ENCODE peak calls at places on chromosomes 13 and 19, in eight cellular contexts. L is EH; J is AG10803; V is activated CD4-positive, alpha-beta T cell treated with anti-CD3 and anti-CD28 coated beads, Interleukin-2, amount 50 U/mL, for 1 hour; F is DMS153; T is activated effector memory CD4-positive, alpha-beta T cell treated with Interleukin-2 at 50 U/mL for 16 hours; E is NCI-H774; O is astrocyte of the spinal cord. P is an unnamed sample.

GRCh38 chr19:38778733-38779132 is 5.4 kb upstream of the LGALS7 start:
- DNase-seq in L (no peak), V (no peak), O (no peak), F (no peak), J (no peak), E (no peak), T (no peak), P (no peak)

GRCh38 chr19:40147693-40148347 is 43.4 kb upstream of the MAP3K10 start:
- DNase-seq in E (no peak), L (peak), T (no peak), V (no peak), F (no peak), O (peak), J (peak), P (peak)

GRCh38 chr19:13848811-13849241 is 28.1 kb upstream of the NANOS3 start:
- DNase-seq in E (no peak), V (no peak), F (no peak), O (no peak), J (no peak), T (no peak), L (no peak), P (no peak)

GRCh38 chr19:3358919-3359849 is 7.2 kb upstream of the NFIC start:
- DNase-seq in V (peak), L (peak), E (peak), J (peak), F (no peak), T (peak), O (peak), P (peak)

GRCh38 chr13:78129850-78130249 is 211.2 kb upstream of the EDNRB start:
- DNase-seq in J (no peak), O (no peak), V (no peak), T (no peak), F (no peak), E (no peak), L (no peak), P (no peak)

GRCh38 chr19:2494447-2495129 is 18.7 kb downstream of the GADD45B start:
- DNase-seq in V (peak), L (peak), T (peak), J (peak), O (peak), E (peak), F (peak), P (peak)

GRCh38 chr19:19475845-19476828 is 39.2 kb downstream of the TSSK6 start:
- DNase-seq in O (peak), T (no peak), F (no peak), J (no peak), L (peak), E (no peak), V (no peak), P (no peak)

GRCh38 chr19:6470173-6470572 is 6.1 kb downstream of the CRB3 start:
- DNase-seq in V (no peak), T (no peak), L (no peak), O (no peak), F (no peak), J (no peak), E (no peak), P (no peak)

GRCh38 chr19:48558018-48558684 is 6.2 kb downstream of the SULT2B1 start:
- DNase-seq in T (no peak), F (no peak), V (no peak), L (peak), E (no peak), O (peak), J (peak), P (no peak)

GRCh38 chr19:11482384-11483050 is 1.7 kb upstream of the ELAVL3 start:
- DNase-seq in E (peak), O (peak), V (peak), L (peak), T (peak), J (peak), F (peak), P (peak)

GRCh38 chr19:16594131-16594586 is 21.9 kb upstream of the SLC35E1 start:
- DNase-seq in E (no peak), L (no peak), O (no peak), J (no peak), T (peak), V (no peak), F (no peak), P (peak)

GRCh38 chr19:38034153-38034835 is 127.3 kb downstream of the SIPA1L3 start:
- DNase-seq in F (no peak), V (no peak), O (peak), T (no peak), J (no peak), E (peak), L (peak), P (peak)

GRCh38 chr13:52738719-52739467 is 727 bp downstream of the CNMD start:
- DNase-seq in L (peak), V (no peak), F (no peak), J (no peak), T (no peak), O (no peak), E (no peak), P (no peak)

GRCh38 chr13:72920097-72920496 is 138.2 kb downstream of the PIBF1 start:
- DNase-seq in J (peak), V (no peak), L (peak), F (no peak), E (no peak), T (no peak), O (no peak), P (peak)

GRCh38 chr19:53076984-53077383 is 26.2 kb downstream of the ZNF160 start:
- DNase-seq in F (no peak), V (no peak), T (no peak), E (no peak), L (no peak), O (peak), J (peak), P (peak)

GRCh38 chr13:29693297-29693945 is 97.9 kb upstream of the SLC7A1 start:
- DNase-seq in E (no peak), O (no peak), L (no peak), T (no peak), V (no peak), J (no peak), F (no peak), P (no peak)

GRCh38 chr13:75666646-75667351 is 30.7 kb downstream of the LMO7 start:
- DNase-seq in E (no peak), T (no peak), V (no peak), J (peak), L (peak), O (peak), F (no peak), P (no peak)

GRCh38 chr13:90305796-90306195 is 1041.7 kb upstream of the MIR17HG start:
- DNase-seq in J (no peak), O (no peak), V (no peak), T (no peak), E (no peak), L (no peak), F (no peak), P (no peak)

GRCh38 chr19:54451331-54451871 is 2.4 kb downstream of the LENG8 start:
- DNase-seq in V (no peak), J (no peak), F (no peak), T (no peak), O (peak), E (peak), L (no peak), P (peak)

GRCh38 chr13:27536361-27537101 is 83.8 kb downstream of the LNX2 start:
- DNase-seq in E (no peak), L (no peak), T (no peak), J (no peak), V (no peak), F (no peak), O (no peak), P (no peak)

GRCh38 chr13:33251131-33251629 is 34.4 kb downstream of the STARD13 start:
- DNase-seq in O (peak), F (no peak), V (no peak), T (no peak), J (peak), L (peak), E (no peak), P (no peak)

GRCh38 chr13:76965759-76966421 is 17.6 kb downstream of the ACOD1 start:
- DNase-seq in F (no peak), O (peak), J (peak), V (no peak), T (no peak), L (peak), E (no peak), P (no peak)

GRCh38 chr13:110044521-110045200 is 258.3 kb upstream of the IRS2 start:
- DNase-seq in E (no peak), F (peak), O (peak), T (no peak), J (peak), V (no peak), L (peak), P (no peak)

GRCh38 chr13:65275838-65276630 is 1954.1 kb downstream of the PCDH9 start:
- DNase-seq in O (no peak), F (no peak), V (no peak), T (no peak), J (no peak), E (no peak), L (no peak), P (no peak)

GRCh38 chr13:73428137-73428536 is 369.3 kb downstream of the KLF5 start:
- DNase-seq in F (no peak), E (no peak), O (peak), V (no peak), T (no peak), J (peak), L (peak), P (no peak)

GRCh38 chr19:21693399-21693798 is 74.0 kb downstream of the ZNF100 start:
- DNase-seq in J (no peak), L (no peak), T (no peak), O (no peak), V (no peak), E (no peak), F (no peak), P (no peak)

GRCh38 chr13:102935896-102936321 is 90.1 kb downstream of the ERCC5 start:
- DNase-seq in O (no peak), F (no peak), J (no peak), T (no peak), V (no peak), E (no peak), L (no peak), P (no peak)

GRCh38 chr13:114145722-114146121 is 13.3 kb upstream of the RASA3 start:
- DNase-seq in O (no peak), J (no peak), T (no peak), F (no peak), E (no peak), L (no peak), V (no peak), P (no peak)

GRCh38 chr19:45443462-45444317 is 20.0 kb upstream of the ERCC1 start:
- DNase-seq in O (peak), T (peak), J (peak), L (peak), V (peak), E (peak), F (peak), P (peak)

GRCh38 chr13:28022848-28023518 is 34.5 kb upstream of the URAD start:
- DNase-seq in F (no peak), T (no peak), E (no peak), V (no peak), L (peak), J (peak), O (peak), P (no peak)

GRCh38 chr19:53649746-53650593 is 18.2 kb downstream of the DPRX start:
- DNase-seq in E (no peak), T (no peak), F (no peak), J (no peak), V (no peak), L (no peak), O (no peak), P (no peak)

GRCh38 chr13:111897846-111898215 is 169.1 kb upstream of the SOX1 start:
- DNase-seq in F (no peak), V (no peak), T (no peak), J (no peak), L (no peak), E (no peak), O (no peak), P (no peak)

GRCh38 chr13:49374585-49375290 is 69.1 kb downstream of the CAB39L start:
- DNase-seq in J (peak), F (no peak), E (no peak), V (no peak), L (peak), O (peak), T (no peak), P (peak)

GRCh38 chr19:8696993-8697392 is 1.6 kb downstream of the ACTL9 start:
- DNase-seq in O (no peak), J (no peak), T (no peak), L (no peak), V (no peak), E (no peak), F (no peak), P (no peak)

GRCh38 chr19:42126565-42126964 is 5.7 kb downstream of the POU2F2 start:
- DNase-seq in L (no peak), V (no peak), F (no peak), T (no peak), O (no peak), E (no peak), J (no peak), P (no peak)

GRCh38 chr13:102591988-102592781 is 4.6 kb upstream of the TPP2 start:
- DNase-seq in J (peak), O (peak), V (peak), T (peak), L (peak), E (peak), F (peak), P (peak)

P was measured in NB4.